ENCODE peak calls at places on chromosomes 5 and 9, in nine cellular contexts. T is NCI-H187 treated with DMSO at 0.1 percent for 48 hours; Q is activated T-cell treated with anti-CD3 and anti-CD28 coated beads, Interleukin-2, amount 50 U/mL, for 72 hours; D is effector memory CD8-positive, alpha-beta T cell; S is T-cell; Y is astrocyte of the spinal cord; R is MM.1S; W is stimulated activated CD8-positive, alpha-beta memory T cell treated with anti-CD3 and anti-CD28 coated beads, Interleukin-4, amount 100 ng/mL, for 1 hour; E is GM19239. G is an unnamed sample.

GRCh38 chr5:31962321-31962720 is 211.8 kb downstream of the GOLPH3 start:
- DNase-seq in T (no peak), Q (no peak), D (no peak), S (no peak), Y (no peak), R (no peak), W (no peak), E (no peak), G (no peak)

GRCh38 chr5:56638768-56639238 is 176.5 kb upstream of the MAP3K1 start:
- DNase-seq in T (peak), Q (peak), D (no peak), S (no peak), Y (no peak), R (no peak), W (no peak), E (no peak), G (peak)

GRCh38 chr5:178213003-178213449 is 8.7 kb downstream of the HNRNPAB start:
- DNase-seq in T (no peak), Q (no peak), D (no peak), S (no peak), Y (no peak), R (no peak), W (no peak), E (no peak), G (no peak)

GRCh38 chr9:110197330-110198187 is 10.4 kb downstream of the C9orf152 start:
- DNase-seq in T (no peak), Q (no peak), D (no peak), S (no peak), Y (no peak), R (no peak), W (no peak), E (no peak), G (no peak)

GRCh38 chr5:62029303-62029702 is 276.7 kb upstream of the KIF2A start:
- DNase-seq in T (no peak), Q (no peak), D (no peak), S (no peak), Y (no peak), R (no peak), W (no peak), E (no peak), G (peak)

GRCh38 chr5:176491056-176491646 is 43.0 kb downstream of the FAF2 start:
- DNase-seq in T (no peak), Q (no peak), D (no peak), S (no peak), Y (no peak), R (no peak), W (no peak), E (no peak), G (no peak)

GRCh38 chr5:123937230-123937629 is 425.3 kb downstream of the CSNK1G3 start:
- DNase-seq in T (no peak), Q (peak), D (no peak), S (no peak), Y (peak), R (peak), W (no peak), E (no peak), G (peak)

GRCh38 chr5:58974083-58974482 is 391.2 kb downstream of the RAB3C start:
- DNase-seq in T (no peak), Q (no peak), D (no peak), S (no peak), Y (no peak), R (no peak), W (no peak), E (no peak), G (no peak)

GRCh38 chr5:103211858-103212500 is 46.6 kb upstream of the MACIR start:
- DNase-seq in T (no peak), Q (no peak), D (no peak), S (no peak), Y (no peak), R (peak), W (no peak), E (no peak), G (no peak)

GRCh38 chr5:143586781-143587362 is 183.4 kb upstream of the NR3C1 start:
- DNase-seq in T (no peak), Q (no peak), D (no peak), S (no peak), Y (no peak), R (no peak), W (no peak), E (no peak), G (no peak)

GRCh38 chr5:101977729-101978345 is 318.2 kb downstream of the SLCO4C1 start:
- DNase-seq in T (peak), Q (peak), D (no peak), S (no peak), Y (peak), R (peak), W (no peak), E (peak), G (peak)

GRCh38 chr5:95962785-95963184 is 1.1 kb upstream of the ELL2 start:
- DNase-seq in T (no peak), Q (no peak), D (no peak), S (no peak), Y (no peak), R (no peak), W (no peak), E (no peak), G (no peak)

GRCh38 chr9:34983209-34983608 is 6.3 kb upstream of the DNAJB5 start:
- DNase-seq in T (no peak), Q (no peak), D (no peak), S (no peak), Y (no peak), R (peak), W (no peak), E (no peak), G (no peak)

GRCh38 chr9:882416-882931 is 41.0 kb downstream of the DMRT1 start:
- DNase-seq in T (no peak), Q (no peak), D (no peak), S (no peak), Y (no peak), R (no peak), W (no peak), E (no peak), G (no peak)

GRCh38 chr5:76270214-76270613 is 132.9 kb upstream of the IQGAP2 start:
- DNase-seq in T (no peak), Q (peak), D (no peak), S (no peak), Y (no peak), R (no peak), W (no peak), E (no peak), G (peak)

GRCh38 chr9:4490705-4491620 is 695 bp downstream of the SLC1A1 start:
- DNase-seq in T (no peak), Q (peak), D (no peak), S (no peak), Y (no peak), R (no peak), W (no peak), E (no peak), G (peak)

GRCh38 chr9:134136117-134136996 is 475 bp downstream of the WDR5 start:
- DNase-seq in T (no peak), Q (peak), D (no peak), S (no peak), Y (peak), R (peak), W (no peak), E (peak), G (no peak)

GRCh38 chr5:38448553-38449350 is 107.7 kb downstream of the LIFR start:
- DNase-seq in T (no peak), Q (no peak), D (no peak), S (no peak), Y (no peak), R (no peak), W (no peak), E (no peak), G (no peak)

GRCh38 chr5:43110606-43111170 is 10.0 kb upstream of the ZNF131 start:
- DNase-seq in T (no peak), Q (peak), D (no peak), S (peak), Y (no peak), R (peak), W (no peak), E (no peak), G (no peak)

GRCh38 chr5:175686396-175686795 is 28.5 kb downstream of the HRH2 start:
- DNase-seq in T (no peak), Q (no peak), D (no peak), S (no peak), Y (no peak), R (no peak), W (no peak), E (no peak), G (no peak)

GRCh38 chr5:134184155-134185135 is 7.7 kb upstream of the SKP1 start:
- DNase-seq in T (no peak), Q (peak), D (peak), S (peak), Y (peak), R (peak), W (peak), E (peak), G (peak)

GRCh38 chr5:1511037-1511436 is 12.7 kb downstream of the LPCAT1 start:
- DNase-seq in T (no peak), Q (no peak), D (no peak), S (no peak), Y (no peak), R (no peak), W (no peak), E (no peak), G (no peak)

GRCh38 chr5:10507575-10508024 is 56.3 kb upstream of the ANKRD33B start:
- DNase-seq in T (peak), Q (no peak), D (no peak), S (no peak), Y (no peak), R (no peak), W (no peak), E (no peak), G (peak)

GRCh38 chr5:76083555-76084495 is 642 bp downstream of the SV2C start:
- DNase-seq in T (no peak), Q (peak), D (no peak), S (no peak), Y (peak), R (peak), W (no peak), E (no peak), G (no peak)

GRCh38 chr5:427415-428087 is 15.4 kb upstream of the EXOC3 start:
- DNase-seq in T (no peak), Q (no peak), D (no peak), S (no peak), Y (no peak), R (no peak), W (no peak), E (no peak), G (no peak)

GRCh38 chr5:92042237-92042636 is 659.1 kb upstream of the ARRDC3 start:
- DNase-seq in T (no peak), Q (no peak), D (no peak), S (no peak), Y (no peak), R (no peak), W (no peak), E (no peak), G (no peak)

GRCh38 chr5:89276566-89277305 is 393.8 kb upstream of the MEF2C start:
- DNase-seq in T (no peak), Q (no peak), D (no peak), S (no peak), Y (peak), R (no peak), W (no peak), E (no peak), G (peak)

GRCh38 chr5:179228341-179229121 is 116.7 kb downstream of the ADAMTS2 start:
- DNase-seq in T (no peak), Q (no peak), D (no peak), S (no peak), Y (no peak), R (no peak), W (no peak), E (no peak), G (no peak)

GRCh38 chr9:16754662-16755061 is 115.8 kb downstream of the BNC2 start:
- DNase-seq in T (no peak), Q (no peak), D (no peak), S (no peak), Y (no peak), R (no peak), W (no peak), E (no peak), G (no peak)

GRCh38 chr9:112881366-112881765 is 9.3 kb downstream of the SLC46A2 start:
- DNase-seq in T (no peak), Q (no peak), D (no peak), S (no peak), Y (peak), R (no peak), W (no peak), E (no peak), G (peak)

GRCh38 chr5:116733995-116734716 is 159.5 kb upstream of the SEMA6A start:
- DNase-seq in T (no peak), Q (no peak), D (no peak), S (no peak), Y (peak), R (no peak), W (no peak), E (no peak), G (no peak)

GRCh38 chr5:77177576-77177975 is 32.9 kb upstream of the PDE8B start:
- DNase-seq in T (no peak), Q (no peak), D (no peak), S (no peak), Y (no peak), R (no peak), W (no peak), E (no peak), G (no peak)

GRCh38 chr5:36301858-36302603 is at the start of gene RANBP3L:
- DNase-seq in T (no peak), Q (no peak), D (no peak), S (no peak), Y (peak), R (peak), W (no peak), E (no peak), G (peak)

G was measured in renal cortical epithelial cell.